ENCODE peak calls at places on chromosome 14, in four cellular contexts. I, O, P and D are unnamed samples.

GRCh38 chr14:63383776-63384367 is 65.1 kb upstream of the GPHB5 start:
- DNase-seq in I (no peak), P (no peak), O (no peak), D (peak)

GRCh38 chr14:55122441-55122986 is 6.5 kb upstream of the LGALS3 start:
- DNase-seq in O (no peak), I (peak), P (peak), D (no peak)

GRCh38 chr14:21015312-21015711 is 9.5 kb downstream of the NDRG2 start:
- DNase-seq in O (no peak), P (no peak), I (no peak), D (no peak)

GRCh38 chr14:25050494-25051170 is 685 bp upstream of the STXBP6 start:
- DNase-seq in O (no peak), I (peak), P (no peak), D (no peak)

GRCh38 chr14:105859717-105860614 is 333.6 kb downstream of the TMEM121 start:
- DNase-seq in I (no peak), P (no peak), O (no peak), D (no peak)

GRCh38 chr14:30525833-30526232 is 33.1 kb upstream of the G2E3 start:
- DNase-seq in P (no peak), I (peak), O (no peak), D (no peak)

GRCh38 chr14:58717821-58718220 is 80.1 kb downstream of the DACT1 start:
- DNase-seq in O (no peak), P (no peak), I (peak), D (no peak)

GRCh38 chr14:72714094-72714493 is 179.8 kb downstream of the DPF3 start:
- DNase-seq in O (no peak), P (no peak), I (no peak), D (peak)

GRCh38 chr14:105570482-105570881 is 44.1 kb downstream of the TMEM121 start:
- DNase-seq in O (no peak), P (no peak), I (no peak), D (no peak)

GRCh38 chr14:80315681-80316080 is 104.4 kb upstream of the DIO2 start:
- DNase-seq in P (no peak), O (no peak), I (peak), D (no peak)

GRCh38 chr14:104682107-104682593 is 7.3 kb upstream of the INF2 start:
- DNase-seq in P (no peak), I (no peak), O (peak), D (no peak)

GRCh38 chr14:19851365-19851764 is 23.6 kb upstream of the OR4K2 start:
- DNase-seq in I (no peak), O (no peak), P (no peak), D (no peak)

GRCh38 chr14:47872588-47872987 is 197.2 kb upstream of the MDGA2 start:
- DNase-seq in I (no peak), O (no peak), P (no peak), D (no peak)

GRCh38 chr14:91774138-91775096 is 42.5 kb upstream of the CATSPERB start:
- DNase-seq in P (no peak), I (no peak), O (no peak), D (no peak)

GRCh38 chr14:20609215-20610001 is 18.2 kb upstream of the RNASE12 start:
- DNase-seq in I (peak), P (peak), O (peak), D (peak)

GRCh38 chr14:105329411-105330200 is 15.1 kb downstream of the PACS2 start:
- DNase-seq in I (no peak), P (no peak), O (no peak), D (no peak)

GRCh38 chr14:68312300-68312699 is 480.6 kb downstream of the ZFP36L1 start:
- DNase-seq in P (no peak), I (no peak), O (no peak), D (no peak)

GRCh38 chr14:46840971-46841729 is 189.6 kb upstream of the RPL10L start:
- DNase-seq in O (peak), P (no peak), I (no peak), D (no peak)
- TF ChIP-seq ELK1 in O (no peak), P (no peak), I (no peak), D (no peak)

DNA sequence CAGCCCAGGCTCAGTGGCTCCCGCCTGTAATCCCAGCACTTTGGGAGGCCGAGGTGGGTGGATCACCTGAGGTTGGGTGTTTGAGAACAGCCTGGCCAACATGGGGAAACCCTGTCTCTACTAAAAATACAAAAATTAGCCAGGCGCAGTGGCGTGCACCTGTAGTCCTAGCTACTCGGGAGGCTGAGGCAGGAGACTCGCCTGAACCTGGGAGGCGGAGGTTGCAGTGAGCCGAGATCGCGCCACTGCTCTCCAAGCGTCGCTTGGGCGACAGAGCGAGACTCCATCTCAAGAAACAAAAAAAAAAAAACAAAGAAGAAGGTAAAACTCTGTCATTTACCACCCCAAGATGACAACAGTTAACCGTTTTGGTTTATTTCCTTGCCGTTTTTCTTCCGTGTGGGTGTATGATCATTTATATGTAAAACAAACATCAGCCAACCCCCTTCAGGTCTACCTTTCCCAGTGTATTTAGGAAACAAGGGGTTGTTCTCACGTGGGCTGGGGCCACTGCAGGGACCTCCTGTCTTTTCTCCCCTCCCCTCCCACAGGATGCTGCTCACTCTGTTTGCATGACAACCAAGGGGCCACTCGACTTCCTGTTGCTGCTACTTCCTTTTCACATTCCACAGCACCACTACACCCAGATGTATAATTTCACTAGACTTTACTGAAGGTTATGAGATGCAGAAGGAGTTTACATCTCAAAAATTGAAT is 13.6 kb downstream of the TTC9 start:
- DNase-seq in I (no peak), P (no peak), O (no peak), D (peak)
- TF ChIP-seq ELK1 in I (no peak), P (no peak), O (no peak), D (no peak)

GRCh38 chr14:92945959-92946846 is 23.3 kb downstream of the CHGA start:
- DNase-seq in I (peak), O (peak), P (no peak), D (no peak)
- TF ChIP-seq ELK1 in I (no peak), O (no peak), P (no peak), D (no peak)

GRCh38 chr14:100684154-100684553 is 42.5 kb upstream of the DLK1 start:
- DNase-seq in P (no peak), I (no peak), O (no peak), D (no peak)
- TF ChIP-seq ELK1 in P (no peak), I (no peak), O (no peak), D (no peak)

GRCh38 chr14:86153480-86153879 is 623.5 kb downstream of the FLRT2 start:
- DNase-seq in O (no peak), I (no peak), P (no peak), D (no peak)
- TF ChIP-seq ELK1 in O (no peak), I (no peak), P (no peak), D (no peak)

DNA sequence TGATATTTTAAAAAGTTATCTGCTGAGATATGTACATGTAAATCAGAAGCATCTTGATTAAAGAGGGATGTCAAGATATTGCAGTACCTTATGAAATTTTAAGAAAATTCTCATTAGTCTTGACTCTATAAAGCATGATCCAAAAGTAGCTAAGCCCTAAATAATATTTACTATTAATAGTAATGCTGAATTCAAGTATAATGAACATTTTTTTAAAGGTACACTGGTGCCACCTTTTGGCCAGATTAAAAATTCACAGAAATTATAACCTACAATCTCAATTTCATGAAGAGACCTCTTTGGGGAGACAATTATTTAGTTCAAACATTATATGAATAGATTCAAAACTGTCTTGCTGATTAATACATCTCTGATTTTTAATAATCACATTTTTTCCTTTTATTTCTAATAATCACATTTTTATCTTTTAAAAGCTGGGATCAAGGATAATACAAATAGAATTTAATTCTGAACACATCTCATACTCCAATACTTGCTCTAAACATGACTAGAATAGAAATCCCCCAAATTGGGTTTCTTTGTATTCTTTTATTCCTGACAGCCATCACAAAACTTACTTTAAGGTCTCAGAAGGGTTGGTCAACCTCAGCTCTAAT is 13.4 kb downstream of the AKAP5 start:
- DNase-seq in I (peak), O (no peak), P (no peak), D (no peak)
- TF ChIP-seq ELK1 in I (no peak), O (no peak), P (no peak), D (no peak)

DNA sequence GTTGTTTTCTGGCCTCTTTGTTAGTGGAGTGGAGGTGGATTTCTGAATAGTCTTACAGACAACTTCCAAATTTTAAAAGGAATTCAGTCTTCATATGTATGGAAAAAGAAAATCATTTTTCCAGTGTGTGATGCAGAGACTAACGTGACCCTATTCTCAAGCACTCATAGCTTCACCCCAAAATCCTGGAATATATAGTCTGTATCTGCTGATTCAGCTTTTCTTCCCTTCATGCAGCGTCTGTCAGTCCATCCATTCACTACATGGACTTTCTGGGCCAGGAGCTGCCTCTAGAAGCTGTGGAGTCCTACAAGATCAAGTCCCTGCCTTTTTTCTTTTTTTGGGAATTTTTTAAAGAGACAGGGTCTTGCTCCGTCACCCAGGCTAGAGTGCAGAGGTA is 23.8 kb downstream of the KLC1 start:
- DNase-seq in I (no peak), P (no peak), O (no peak), D (no peak)
- TF ChIP-seq ELK1 in I (no peak), P (no peak), O (no peak), D (no peak)

GRCh38 chr14:36503771-36504741 is 16.0 kb downstream of the NKX2-1 start:
- DNase-seq in P (no peak), I (no peak), O (no peak), D (no peak)

GRCh38 chr14:36506732-36507614 is 13.1 kb downstream of the NKX2-1 start:
- DNase-seq in I (no peak), O (no peak), P (no peak), D (no peak)

GRCh38 chr14:36504805-36505192 is 15.2 kb downstream of the NKX2-1 start:
- DNase-seq in P (no peak), O (no peak), I (no peak), D (no peak)

GRCh38 chr14:36505892-36506731 is 13.9 kb downstream of the NKX2-1 start:
- DNase-seq in I (no peak), O (no peak), P (no peak), D (no peak)

DNA sequence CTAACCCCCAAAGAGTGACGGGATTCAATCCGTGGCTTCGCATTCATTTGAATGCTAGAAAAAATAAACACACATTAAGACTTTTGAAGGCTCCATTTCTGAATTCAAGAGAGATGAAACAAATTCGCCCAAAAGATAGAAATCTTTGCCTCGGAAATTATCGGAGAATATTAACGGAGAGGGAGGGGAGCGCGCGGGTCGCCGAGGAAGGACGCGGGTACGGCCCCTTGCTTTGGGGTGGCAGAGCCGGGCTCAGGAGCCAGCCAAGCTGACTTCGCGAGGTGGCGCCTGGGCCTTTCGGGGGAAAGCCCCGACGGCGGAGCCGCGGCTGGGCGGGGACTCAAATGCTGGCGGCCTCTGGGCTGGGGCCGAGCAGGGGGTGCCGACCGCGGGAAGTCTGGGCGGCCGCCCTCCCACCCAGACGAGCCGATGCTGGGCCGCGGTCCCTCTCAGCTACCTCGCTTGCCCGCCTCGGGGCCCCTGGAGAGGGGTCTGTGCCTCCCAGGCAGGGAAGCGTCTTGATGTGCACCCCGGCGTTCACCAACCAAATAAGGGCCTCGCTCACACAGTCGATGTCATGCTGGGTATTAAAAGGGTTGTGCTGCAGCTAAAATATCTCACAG is 14.7 kb downstream of the NKX2-1 start:
- DNase-seq in O (no peak), I (no peak), P (no peak), D (no peak)
- TF ChIP-seq ELK1 in O (no peak), I (no peak), P (no peak), D (no peak)

GRCh38 chr14:90341784-90342183 is 10.0 kb upstream of the NRDE2 start:
- DNase-seq in I (no peak), O (no peak), P (no peak), D (no peak)

GRCh38 chr14:90331497-90332270 is at the start of gene NRDE2:
- DNase-seq in P (peak), I (peak), O (peak), D (peak)

GRCh38 chr14:90332271-90332584 is 487 bp upstream of the NRDE2 start:
- DNase-seq in P (no peak), O (no peak), I (no peak), D (no peak)

GRCh38 chr14:90336985-90337384 is 5.2 kb upstream of the NRDE2 start:
- DNase-seq in P (no peak), O (no peak), I (no peak), D (no peak)

GRCh38 chr14:90336401-90336800 is 4.7 kb upstream of the NRDE2 start:
- DNase-seq in P (peak), I (no peak), O (no peak), D (no peak)
- TF ChIP-seq ELK1 in P (no peak), I (no peak), O (no peak), D (no peak)

DNA sequence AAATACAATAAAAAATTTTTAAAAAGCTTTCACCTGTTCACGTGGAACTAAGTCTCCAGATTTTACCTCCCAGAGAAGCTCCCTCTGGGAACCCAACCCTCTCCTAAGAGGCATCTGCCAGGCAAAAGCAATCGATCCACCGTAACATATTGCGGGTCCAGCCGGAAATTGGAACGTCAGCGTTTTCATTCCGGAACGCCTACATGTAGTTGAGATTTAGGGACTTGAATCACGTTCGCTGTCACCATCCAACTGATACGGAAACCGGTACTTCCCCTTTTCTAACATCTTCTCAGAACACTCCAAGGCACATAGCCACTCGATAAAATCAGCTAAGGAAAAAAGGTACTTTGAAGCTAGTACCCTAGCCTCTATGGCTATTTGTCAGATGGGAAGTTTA is 70.3 kb downstream of the COX16 start:
- DNase-seq in P (no peak), O (no peak), I (no peak), D (peak)
- TF ChIP-seq ELK1 in P (no peak), O (no peak), I (no peak), D (no peak)